ENCODE peak calls at places on chromosomes 5 and 9, in seven cellular contexts. O, G, M, T, E, L and Y are unnamed samples.

GRCh38 chr5:45568813-45569212 is 127.4 kb downstream of the HCN1 start:
- DNase-seq in E (no peak), T (no peak), M (no peak), G (no peak), O (no peak), L (no peak), Y (no peak)

GRCh38 chr5:5011151-5011550 is 129.0 kb upstream of the ADAMTS16 start:
- DNase-seq in E (no peak), T (no peak), O (no peak), L (peak), M (no peak), G (no peak), Y (no peak)

GRCh38 chr5:76849767-76850291 is at the start of gene S100Z:
- DNase-seq in T (no peak), E (no peak), M (peak), L (no peak), O (no peak), G (no peak), Y (no peak)

GRCh38 chr5:125776656-125777055 is 646.6 kb upstream of the GRAMD2B start:
- DNase-seq in E (no peak), L (no peak), M (no peak), O (no peak), T (no peak), G (no peak), Y (no peak)

GRCh38 chr9:110797611-110798010 is 129.0 kb downstream of the MUSK start:
- DNase-seq in T (no peak), L (peak), E (peak), G (no peak), M (no peak), O (no peak), Y (no peak)

GRCh38 chr9:129885670-129886106 is 50.4 kb downstream of the USP20 start:
- DNase-seq in E (peak), M (peak), O (peak), T (peak), G (peak), L (peak), Y (peak)

GRCh38 chr5:87361031-87361443 is 51.7 kb downstream of the CCNH start:
- DNase-seq in M (no peak), O (no peak), E (no peak), L (peak), T (no peak), G (no peak), Y (peak)

GRCh38 chr9:97963232-97963631 is 19.9 kb upstream of the ANP32B start:
- DNase-seq in G (no peak), L (no peak), E (no peak), M (no peak), O (no peak), T (no peak), Y (no peak)

GRCh38 chr5:179730356-179730755 is 2.3 kb upstream of the MAML1 start:
- DNase-seq in T (no peak), E (no peak), M (no peak), G (no peak), O (no peak), L (no peak), Y (no peak)

GRCh38 chr9:85118990-85119755 is 449.6 kb downstream of the NTRK2 start:
- DNase-seq in O (no peak), T (no peak), E (peak), G (no peak), M (no peak), L (peak), Y (peak)

GRCh38 chr9:4182831-4183230 is 117.0 kb downstream of the GLIS3 start:
- DNase-seq in T (no peak), E (no peak), L (no peak), M (no peak), G (no peak), O (no peak), Y (no peak)

GRCh38 chr5:1634337-1634661 is 110.5 kb upstream of the LPCAT1 start:
- DNase-seq in O (no peak), G (no peak), L (no peak), T (no peak), M (no peak), E (no peak), Y (no peak)